ENCODE peak calls at places on chromosomes 4 and X, in four cellular contexts. One of them, this sample, is unnamed. For H3K4me1, the result is how much of the 10 kb centered on the place peaks cover.

GRCh38 chr4:107600993-107601392 is 119.0 kb downstream of the PAPSS1 start:
- DNase-seq in K562: no peak
- DNase-seq in HCT116: no peak
- DNase-seq in HepG2: no peak
- DNase-seq in this sample: no peak

GRCh38 chr4:105805501-105806120 is 89.7 kb upstream of the NPNT start:
- DNase-seq in HCT116: no peak
- DNase-seq in K562: no peak
- DNase-seq in HepG2: no peak
- DNase-seq in this sample: no peak

GRCh38 chr4:11149612-11150259 is 279.0 kb downstream of the HS3ST1 start:
- DNase-seq in HepG2: no peak
- DNase-seq in K562: no peak
- DNase-seq in HCT116: no peak
- DNase-seq in this sample: no peak

GRCh38 chrX:130120321-130120731 is 10.0 kb upstream of the ELF4 start:
- DNase-seq in HepG2: no peak
- DNase-seq in HCT116: no peak
- DNase-seq in K562: no peak
- DNase-seq in this sample: no peak

GRCh38 chr4:128844931-128845330 is 35.4 kb downstream of the JADE1 start:
- DNase-seq in HCT116: no peak
- DNase-seq in K562: no peak
- DNase-seq in HepG2: peak
- DNase-seq in this sample: no peak

GRCh38 chr4:52358855-52359254 is 300.2 kb downstream of the USP46 start:
- DNase-seq in HCT116: no peak
- DNase-seq in K562: no peak
- DNase-seq in HepG2: no peak
- DNase-seq in this sample: no peak

GRCh38 chrX:34656842-34657780 is at the start of gene TMEM47:
- DNase-seq in HCT116: no peak
- DNase-seq in HepG2: no peak
- DNase-seq in K562: peak
- DNase-seq in this sample: no peak

GRCh38 chrX:101164766-101165590 is 54.6 kb upstream of the DRP2 start:
- DNase-seq in K562: no peak
- DNase-seq in HepG2: no peak
- DNase-seq in HCT116: no peak
- DNase-seq in this sample: no peak

GRCh38 chr4:76703676-76704075 is 194.3 kb downstream of the SOWAHB start:
- DNase-seq in HCT116: peak
- DNase-seq in K562: no peak
- DNase-seq in HepG2: no peak
- DNase-seq in this sample: no peak

GRCh38 chr4:76699911-76700310 is 198.0 kb downstream of the SOWAHB start:
- DNase-seq in HCT116: no peak
- DNase-seq in HepG2: no peak
- DNase-seq in K562: no peak
- DNase-seq in this sample: no peak

GRCh38 chr4:76704133-76704881 is 193.6 kb downstream of the SOWAHB start:
- DNase-seq in HepG2: no peak
- DNase-seq in HCT116: peak
- DNase-seq in K562: no peak
- DNase-seq in this sample: no peak

GRCh38 chr4:76703123-76703490 is 194.8 kb downstream of the SOWAHB start:
- DNase-seq in HepG2: no peak
- DNase-seq in HCT116: peak
- DNase-seq in K562: no peak
- DNase-seq in this sample: no peak

GRCh38 chr4:76702440-76703122 is 195.4 kb downstream of the SOWAHB start:
- DNase-seq in HCT116: no peak
- DNase-seq in HepG2: no peak
- DNase-seq in K562: no peak
- DNase-seq in this sample: no peak
- H3K4me1 ChIP-seq in HCT116: half or more
- H3K4me1 ChIP-seq in HepG2: under half
- H3K4me1 ChIP-seq in K562: under half
- H3K4me1 ChIP-seq in this sample: under half

GRCh38 chr4:8704632-8705031 is 112.1 kb downstream of the CPZ start:
- DNase-seq in HCT116: no peak
- DNase-seq in HepG2: no peak
- DNase-seq in K562: no peak
- DNase-seq in this sample: no peak

GRCh38 chr4:8707045-8707781 is 114.6 kb downstream of the CPZ start:
- DNase-seq in K562: no peak
- DNase-seq in HCT116: no peak
- DNase-seq in HepG2: no peak
- DNase-seq in this sample: no peak

GRCh38 chr4:8703857-8704495 is 111.4 kb downstream of the CPZ start:
- DNase-seq in K562: no peak
- DNase-seq in HepG2: no peak
- DNase-seq in HCT116: no peak
- DNase-seq in this sample: no peak

GRCh38 chr4:8706221-8707044 is 113.9 kb downstream of the CPZ start:
- DNase-seq in K562: no peak
- DNase-seq in HepG2: no peak
- DNase-seq in HCT116: no peak
- DNase-seq in this sample: no peak

GRCh38 chr4:8705161-8706145 is 112.9 kb downstream of the CPZ start:
- DNase-seq in K562: no peak
- DNase-seq in HepG2: no peak
- DNase-seq in HCT116: no peak
- DNase-seq in this sample: no peak
- TF ChIP-seq CTCF in K562: no peak
- TF ChIP-seq CTCF in HepG2: no peak
- TF ChIP-seq CTCF in HCT116: no peak
- TF ChIP-seq CTCF in this sample: no peak

GRCh38 chrX:40083120-40083978 is 14.4 kb downstream of the BCOR start:
- DNase-seq in HCT116: no peak
- DNase-seq in HepG2: no peak
- DNase-seq in K562: peak
- DNase-seq in this sample: no peak
- TF ChIP-seq TCF7L2 in HCT116: no peak
- TF ChIP-seq TCF7L2 in HepG2: no peak
- TF ChIP-seq TCF7L2 in K562: no peak
- TF ChIP-seq TCF7L2 in this sample: no peak

GRCh38 chr4:24574256-24574655 is 10.1 kb downstream of the DHX15 start:
- DNase-seq in HepG2: no peak
- DNase-seq in HCT116: no peak
- DNase-seq in K562: no peak
- DNase-seq in this sample: no peak

GRCh38 chr4:24573582-24573981 is 10.8 kb downstream of the DHX15 start:
- DNase-seq in HepG2: no peak
- DNase-seq in K562: no peak
- DNase-seq in HCT116: no peak
- DNase-seq in this sample: no peak

GRCh38 chr4:24570574-24571236 is 13.6 kb downstream of the DHX15 start:
- DNase-seq in HepG2: no peak
- DNase-seq in K562: no peak
- DNase-seq in HCT116: no peak
- DNase-seq in this sample: no peak

GRCh38 chr4:24578364-24578763 is 6.0 kb downstream of the DHX15 start:
- DNase-seq in HCT116: no peak
- DNase-seq in HepG2: no peak
- DNase-seq in K562: no peak
- DNase-seq in this sample: no peak

DNA sequence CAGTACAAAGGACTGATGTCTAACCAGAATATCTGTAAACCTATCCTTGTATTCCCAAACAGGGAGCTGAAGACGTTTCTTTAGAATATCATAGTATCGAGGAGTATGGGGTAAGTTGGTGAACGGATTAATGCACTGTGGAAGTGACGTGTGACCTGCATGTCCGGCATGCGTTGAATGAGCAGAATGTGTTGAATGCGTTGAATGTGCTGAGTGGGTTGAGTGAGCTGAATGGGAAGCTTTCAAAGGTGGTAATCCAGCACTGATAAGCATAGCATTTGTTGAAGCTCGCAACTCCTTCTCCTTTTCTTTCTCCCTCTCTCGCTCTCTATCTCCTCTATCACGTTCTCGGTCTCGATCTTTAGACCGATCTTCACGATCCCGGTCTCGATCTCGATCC is 8.1 kb downstream of the DHX15 start:
- DNase-seq in K562: no peak
- DNase-seq in HepG2: no peak
- DNase-seq in HCT116: no peak
- DNase-seq in this sample: no peak
- H3K4me1 ChIP-seq in K562: under half
- H3K4me1 ChIP-seq in HepG2: half or more
- H3K4me1 ChIP-seq in HCT116: under half
- H3K4me1 ChIP-seq in this sample: under half

DNA sequence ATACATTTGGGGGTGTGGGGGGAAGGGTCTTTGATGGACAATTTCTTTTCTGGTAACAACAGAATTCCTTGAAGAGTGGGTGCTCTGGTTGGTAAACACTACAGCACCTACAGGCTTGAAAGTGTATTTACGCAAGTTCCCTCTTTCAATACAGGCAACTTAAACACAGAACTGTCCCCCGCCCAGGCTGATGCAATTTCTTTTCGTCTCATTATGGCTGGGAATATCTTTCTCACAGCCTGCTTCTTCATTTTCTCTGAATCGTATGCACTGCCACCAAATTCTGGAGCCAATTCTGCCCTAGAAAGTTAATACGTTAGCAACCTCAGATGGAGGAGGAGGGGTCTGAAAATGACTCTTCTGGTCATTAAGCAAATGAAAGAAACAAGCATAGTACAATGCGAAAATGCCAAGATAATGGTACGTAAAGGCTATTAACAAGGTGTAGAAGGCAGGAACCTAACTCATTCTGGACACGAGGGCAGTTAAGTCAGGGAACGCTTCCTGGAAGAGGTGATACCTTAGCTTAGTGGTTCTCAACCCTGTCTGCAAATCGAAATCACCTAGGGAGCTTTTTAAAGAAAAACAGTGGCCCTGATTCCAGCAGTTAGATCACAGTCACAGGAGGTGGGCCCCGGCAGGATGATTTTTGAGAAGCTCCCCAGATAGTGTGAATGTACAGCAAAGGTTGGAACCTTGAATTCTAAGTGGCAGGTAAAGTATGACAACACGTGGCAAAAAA is 1.0 kb downstream of the AGA start:
- DNase-seq in HepG2: peak
- DNase-seq in HCT116: no peak
- DNase-seq in K562: peak
- DNase-seq in this sample: peak
- TF ChIP-seq CTCF in HepG2: no peak
- TF ChIP-seq CTCF in HCT116: no peak
- TF ChIP-seq CTCF in K562: peak
- TF ChIP-seq CTCF in this sample: no peak

GRCh38 chrX:106608016-106608415 is 3.8 kb upstream of the RADX start:
- DNase-seq in K562: no peak
- DNase-seq in HCT116: no peak
- DNase-seq in HepG2: no peak
- DNase-seq in this sample: no peak
- TF ChIP-seq TCF7L2 in K562: no peak
- TF ChIP-seq TCF7L2 in HCT116: no peak
- TF ChIP-seq TCF7L2 in HepG2: no peak
- TF ChIP-seq TCF7L2 in this sample: no peak

GRCh38 chrX:65745427-65745826 is 78.0 kb downstream of the MSN start:
- DNase-seq in HCT116: no peak
- DNase-seq in K562: no peak
- DNase-seq in HepG2: no peak
- DNase-seq in this sample: no peak
- H3K4me1 ChIP-seq in HCT116: under half
- H3K4me1 ChIP-seq in K562: under half
- H3K4me1 ChIP-seq in HepG2: under half
- H3K4me1 ChIP-seq in this sample: under half

GRCh38 chrX:63913719-63914118 is 128.7 kb upstream of the ARHGEF9 start:
- DNase-seq in K562: no peak
- DNase-seq in HCT116: no peak
- DNase-seq in HepG2: no peak
- DNase-seq in this sample: no peak
- TF ChIP-seq CTCF in K562: no peak
- TF ChIP-seq CTCF in HCT116: no peak
- TF ChIP-seq CTCF in HepG2: no peak
- TF ChIP-seq CTCF in this sample: no peak

GRCh38 chrX:114712466-114712865 is 128.6 kb downstream of the HTR2C start:
- DNase-seq in HepG2: no peak
- DNase-seq in HCT116: no peak
- DNase-seq in K562: no peak
- DNase-seq in this sample: no peak
- TF ChIP-seq TCF7L2 in HepG2: no peak
- TF ChIP-seq TCF7L2 in HCT116: no peak
- TF ChIP-seq TCF7L2 in K562: no peak
- TF ChIP-seq TCF7L2 in this sample: no peak